ENCODE peak calls at places on chromosome 9, in eight cellular contexts. One of them, this sample, is unnamed.

GRCh38 chr9:102398205-102398604 is 596.9 kb upstream of the CYLC2 start:
- DNase-seq in stimulated activated effector memory CD8-positive, alpha-beta T cell treated with anti-CD3 and anti-CD28 coated beads, Interleukin-12 subunit alpha, Interleukin-12 subunit beta, amount 100 ng/mL, for 72 hours: no peak
- DNase-seq in A172: no peak
- DNase-seq in RPMI7951: no peak
- DNase-seq in head of caudate nucleus: no peak
- DNase-seq in AG09319: no peak
- DNase-seq in activated CD4-positive, alpha-beta T cell treated with anti-CD3 and anti-CD28 coated beads for 24 hours: no peak
- DNase-seq in brain pericyte: no peak
- DNase-seq in this sample: no peak

GRCh38 chr9:129900263-129901041 is 65.2 kb downstream of the USP20 start:
- DNase-seq in head of caudate nucleus: no peak
- DNase-seq in AG09319: no peak
- DNase-seq in A172: no peak
- DNase-seq in stimulated activated effector memory CD8-positive, alpha-beta T cell treated with anti-CD3 and anti-CD28 coated beads, Interleukin-12 subunit alpha, Interleukin-12 subunit beta, amount 100 ng/mL, for 72 hours: no peak
- DNase-seq in brain pericyte: no peak
- DNase-seq in activated CD4-positive, alpha-beta T cell treated with anti-CD3 and anti-CD28 coated beads for 24 hours: no peak
- DNase-seq in RPMI7951: no peak
- DNase-seq in this sample: no peak

GRCh38 chr9:88804289-88804596 is 187.0 kb upstream of the S1PR3 start:
- DNase-seq in AG09319: no peak
- DNase-seq in brain pericyte: no peak
- DNase-seq in RPMI7951: peak
- DNase-seq in stimulated activated effector memory CD8-positive, alpha-beta T cell treated with anti-CD3 and anti-CD28 coated beads, Interleukin-12 subunit alpha, Interleukin-12 subunit beta, amount 100 ng/mL, for 72 hours: no peak
- DNase-seq in activated CD4-positive, alpha-beta T cell treated with anti-CD3 and anti-CD28 coated beads for 24 hours: no peak
- DNase-seq in head of caudate nucleus: no peak
- DNase-seq in A172: no peak
- DNase-seq in this sample: no peak

GRCh38 chr9:8863886-8864881 is 1064.6 kb upstream of the DMAC1 start:
- DNase-seq in activated CD4-positive, alpha-beta T cell treated with anti-CD3 and anti-CD28 coated beads for 24 hours: no peak
- DNase-seq in AG09319: no peak
- DNase-seq in brain pericyte: no peak
- DNase-seq in RPMI7951: peak
- DNase-seq in stimulated activated effector memory CD8-positive, alpha-beta T cell treated with anti-CD3 and anti-CD28 coated beads, Interleukin-12 subunit alpha, Interleukin-12 subunit beta, amount 100 ng/mL, for 72 hours: no peak
- DNase-seq in head of caudate nucleus: no peak
- DNase-seq in A172: peak
- DNase-seq in this sample: no peak

GRCh38 chr9:137757139-137757538 is 120.4 kb upstream of the CACNA1B start:
- DNase-seq in RPMI7951: peak
- DNase-seq in stimulated activated effector memory CD8-positive, alpha-beta T cell treated with anti-CD3 and anti-CD28 coated beads, Interleukin-12 subunit alpha, Interleukin-12 subunit beta, amount 100 ng/mL, for 72 hours: no peak
- DNase-seq in A172: peak
- DNase-seq in activated CD4-positive, alpha-beta T cell treated with anti-CD3 and anti-CD28 coated beads for 24 hours: no peak
- DNase-seq in head of caudate nucleus: no peak
- DNase-seq in brain pericyte: no peak
- DNase-seq in AG09319: no peak
- DNase-seq in this sample: no peak

GRCh38 chr9:101691657-101692056 is 46.8 kb downstream of the GRIN3A start:
- DNase-seq in head of caudate nucleus: no peak
- DNase-seq in AG09319: no peak
- DNase-seq in A172: peak
- DNase-seq in brain pericyte: no peak
- DNase-seq in RPMI7951: no peak
- DNase-seq in stimulated activated effector memory CD8-positive, alpha-beta T cell treated with anti-CD3 and anti-CD28 coated beads, Interleukin-12 subunit alpha, Interleukin-12 subunit beta, amount 100 ng/mL, for 72 hours: no peak
- DNase-seq in activated CD4-positive, alpha-beta T cell treated with anti-CD3 and anti-CD28 coated beads for 24 hours: no peak
- DNase-seq in this sample: no peak

GRCh38 chr9:69582544-69583297 is 89.5 kb downstream of the APBA1 start:
- DNase-seq in brain pericyte: no peak
- DNase-seq in RPMI7951: no peak
- DNase-seq in AG09319: no peak
- DNase-seq in head of caudate nucleus: no peak
- DNase-seq in stimulated activated effector memory CD8-positive, alpha-beta T cell treated with anti-CD3 and anti-CD28 coated beads, Interleukin-12 subunit alpha, Interleukin-12 subunit beta, amount 100 ng/mL, for 72 hours: no peak
- DNase-seq in activated CD4-positive, alpha-beta T cell treated with anti-CD3 and anti-CD28 coated beads for 24 hours: no peak
- DNase-seq in A172: peak
- DNase-seq in this sample: no peak

GRCh38 chr9:17481565-17481964 is 97.3 kb upstream of the SH3GL2 start:
- DNase-seq in brain pericyte: no peak
- DNase-seq in RPMI7951: peak
- DNase-seq in A172: no peak
- DNase-seq in AG09319: no peak
- DNase-seq in activated CD4-positive, alpha-beta T cell treated with anti-CD3 and anti-CD28 coated beads for 24 hours: no peak
- DNase-seq in stimulated activated effector memory CD8-positive, alpha-beta T cell treated with anti-CD3 and anti-CD28 coated beads, Interleukin-12 subunit alpha, Interleukin-12 subunit beta, amount 100 ng/mL, for 72 hours: no peak
- DNase-seq in head of caudate nucleus: no peak
- DNase-seq in this sample: no peak

GRCh38 chr9:109861499-109861898 is 81.5 kb downstream of the PALM2AKAP2 start:
- DNase-seq in stimulated activated effector memory CD8-positive, alpha-beta T cell treated with anti-CD3 and anti-CD28 coated beads, Interleukin-12 subunit alpha, Interleukin-12 subunit beta, amount 100 ng/mL, for 72 hours: no peak
- DNase-seq in AG09319: peak
- DNase-seq in brain pericyte: no peak
- DNase-seq in head of caudate nucleus: no peak
- DNase-seq in A172: no peak
- DNase-seq in RPMI7951: peak
- DNase-seq in activated CD4-positive, alpha-beta T cell treated with anti-CD3 and anti-CD28 coated beads for 24 hours: no peak
- DNase-seq in this sample: no peak

GRCh38 chr9:83068414-83068813 is 5.5 kb upstream of the RASEF start:
- DNase-seq in stimulated activated effector memory CD8-positive, alpha-beta T cell treated with anti-CD3 and anti-CD28 coated beads, Interleukin-12 subunit alpha, Interleukin-12 subunit beta, amount 100 ng/mL, for 72 hours: no peak
- DNase-seq in brain pericyte: no peak
- DNase-seq in activated CD4-positive, alpha-beta T cell treated with anti-CD3 and anti-CD28 coated beads for 24 hours: no peak
- DNase-seq in head of caudate nucleus: no peak
- DNase-seq in AG09319: no peak
- DNase-seq in A172: no peak
- DNase-seq in RPMI7951: no peak
- DNase-seq in this sample: no peak

GRCh38 chr9:125961037-125961436 is 213.9 kb downstream of the PBX3 start:
- DNase-seq in head of caudate nucleus: peak
- DNase-seq in A172: no peak
- DNase-seq in brain pericyte: no peak
- DNase-seq in RPMI7951: no peak
- DNase-seq in AG09319: no peak
- DNase-seq in stimulated activated effector memory CD8-positive, alpha-beta T cell treated with anti-CD3 and anti-CD28 coated beads, Interleukin-12 subunit alpha, Interleukin-12 subunit beta, amount 100 ng/mL, for 72 hours: no peak
- DNase-seq in activated CD4-positive, alpha-beta T cell treated with anti-CD3 and anti-CD28 coated beads for 24 hours: no peak
- DNase-seq in this sample: no peak

GRCh38 chr9:127825319-127826051 is 22.8 kb downstream of the FPGS start:
- DNase-seq in brain pericyte: no peak
- DNase-seq in head of caudate nucleus: peak
- DNase-seq in stimulated activated effector memory CD8-positive, alpha-beta T cell treated with anti-CD3 and anti-CD28 coated beads, Interleukin-12 subunit alpha, Interleukin-12 subunit beta, amount 100 ng/mL, for 72 hours: no peak
- DNase-seq in A172: no peak
- DNase-seq in RPMI7951: no peak
- DNase-seq in activated CD4-positive, alpha-beta T cell treated with anti-CD3 and anti-CD28 coated beads for 24 hours: no peak
- DNase-seq in AG09319: no peak
- DNase-seq in this sample: no peak

GRCh38 chr9:127983847-127984289 is 3.1 kb upstream of the EEIG1 start:
- DNase-seq in head of caudate nucleus: no peak
- DNase-seq in brain pericyte: no peak
- DNase-seq in stimulated activated effector memory CD8-positive, alpha-beta T cell treated with anti-CD3 and anti-CD28 coated beads, Interleukin-12 subunit alpha, Interleukin-12 subunit beta, amount 100 ng/mL, for 72 hours: no peak
- DNase-seq in RPMI7951: no peak
- DNase-seq in activated CD4-positive, alpha-beta T cell treated with anti-CD3 and anti-CD28 coated beads for 24 hours: no peak
- DNase-seq in AG09319: no peak
- DNase-seq in A172: no peak
- DNase-seq in this sample: no peak

GRCh38 chr9:136545065-136545965 is 533 bp downstream of the NOTCH1 start:
- DNase-seq in AG09319: no peak
- DNase-seq in RPMI7951: no peak
- DNase-seq in brain pericyte: no peak
- DNase-seq in A172: no peak
- DNase-seq in activated CD4-positive, alpha-beta T cell treated with anti-CD3 and anti-CD28 coated beads for 24 hours: peak
- DNase-seq in head of caudate nucleus: peak
- DNase-seq in stimulated activated effector memory CD8-positive, alpha-beta T cell treated with anti-CD3 and anti-CD28 coated beads, Interleukin-12 subunit alpha, Interleukin-12 subunit beta, amount 100 ng/mL, for 72 hours: peak
- DNase-seq in this sample: no peak

GRCh38 chr9:10571699-10572098 is 41.1 kb downstream of the PTPRD start:
- DNase-seq in RPMI7951: no peak
- DNase-seq in A172: no peak
- DNase-seq in brain pericyte: no peak
- DNase-seq in stimulated activated effector memory CD8-positive, alpha-beta T cell treated with anti-CD3 and anti-CD28 coated beads, Interleukin-12 subunit alpha, Interleukin-12 subunit beta, amount 100 ng/mL, for 72 hours: no peak
- DNase-seq in head of caudate nucleus: no peak
- DNase-seq in activated CD4-positive, alpha-beta T cell treated with anti-CD3 and anti-CD28 coated beads for 24 hours: no peak
- DNase-seq in AG09319: no peak
- DNase-seq in this sample: no peak

GRCh38 chr9:31894008-31894407 is 490.4 kb upstream of the ACO1 start:
- DNase-seq in A172: no peak
- DNase-seq in RPMI7951: no peak
- DNase-seq in activated CD4-positive, alpha-beta T cell treated with anti-CD3 and anti-CD28 coated beads for 24 hours: no peak
- DNase-seq in head of caudate nucleus: no peak
- DNase-seq in stimulated activated effector memory CD8-positive, alpha-beta T cell treated with anti-CD3 and anti-CD28 coated beads, Interleukin-12 subunit alpha, Interleukin-12 subunit beta, amount 100 ng/mL, for 72 hours: no peak
- DNase-seq in AG09319: no peak
- DNase-seq in brain pericyte: no peak
- DNase-seq in this sample: no peak

GRCh38 chr9:126860757-126861466 is 473 bp downstream of the ZBTB34 start:
- DNase-seq in A172: no peak
- DNase-seq in head of caudate nucleus: peak
- DNase-seq in RPMI7951: peak
- DNase-seq in stimulated activated effector memory CD8-positive, alpha-beta T cell treated with anti-CD3 and anti-CD28 coated beads, Interleukin-12 subunit alpha, Interleukin-12 subunit beta, amount 100 ng/mL, for 72 hours: peak
- DNase-seq in activated CD4-positive, alpha-beta T cell treated with anti-CD3 and anti-CD28 coated beads for 24 hours: no peak
- DNase-seq in AG09319: no peak
- DNase-seq in brain pericyte: no peak
- DNase-seq in this sample: no peak

GRCh38 chr9:128399851-128400250 is 20.8 kb upstream of the CERCAM start:
- DNase-seq in head of caudate nucleus: no peak
- DNase-seq in AG09319: no peak
- DNase-seq in stimulated activated effector memory CD8-positive, alpha-beta T cell treated with anti-CD3 and anti-CD28 coated beads, Interleukin-12 subunit alpha, Interleukin-12 subunit beta, amount 100 ng/mL, for 72 hours: no peak
- DNase-seq in brain pericyte: no peak
- DNase-seq in RPMI7951: no peak
- DNase-seq in A172: no peak
- DNase-seq in activated CD4-positive, alpha-beta T cell treated with anti-CD3 and anti-CD28 coated beads for 24 hours: no peak
- DNase-seq in this sample: no peak

GRCh38 chr9:115591584-115591984 is 473.6 kb upstream of the TNC start:
- DNase-seq in A172: peak
- DNase-seq in AG09319: peak
- DNase-seq in brain pericyte: peak
- DNase-seq in RPMI7951: peak
- DNase-seq in head of caudate nucleus: peak
- DNase-seq in activated CD4-positive, alpha-beta T cell treated with anti-CD3 and anti-CD28 coated beads for 24 hours: no peak
- DNase-seq in stimulated activated effector memory CD8-positive, alpha-beta T cell treated with anti-CD3 and anti-CD28 coated beads, Interleukin-12 subunit alpha, Interleukin-12 subunit beta, amount 100 ng/mL, for 72 hours: no peak
- DNase-seq in this sample: peak

GRCh38 chr9:4238522-4238921 is 61.3 kb downstream of the GLIS3 start:
- DNase-seq in activated CD4-positive, alpha-beta T cell treated with anti-CD3 and anti-CD28 coated beads for 24 hours: no peak
- DNase-seq in stimulated activated effector memory CD8-positive, alpha-beta T cell treated with anti-CD3 and anti-CD28 coated beads, Interleukin-12 subunit alpha, Interleukin-12 subunit beta, amount 100 ng/mL, for 72 hours: no peak
- DNase-seq in head of caudate nucleus: no peak
- DNase-seq in AG09319: no peak
- DNase-seq in A172: peak
- DNase-seq in RPMI7951: peak
- DNase-seq in brain pericyte: no peak
- DNase-seq in this sample: no peak

GRCh38 chr9:126615251-126615790 is 1.6 kb downstream of the LMX1B start:
- DNase-seq in brain pericyte: no peak
- DNase-seq in activated CD4-positive, alpha-beta T cell treated with anti-CD3 and anti-CD28 coated beads for 24 hours: no peak
- DNase-seq in head of caudate nucleus: no peak
- DNase-seq in stimulated activated effector memory CD8-positive, alpha-beta T cell treated with anti-CD3 and anti-CD28 coated beads, Interleukin-12 subunit alpha, Interleukin-12 subunit beta, amount 100 ng/mL, for 72 hours: no peak
- DNase-seq in RPMI7951: no peak
- DNase-seq in AG09319: no peak
- DNase-seq in A172: no peak
- DNase-seq in this sample: no peak

GRCh38 chr9:74478606-74479005 is 18.5 kb upstream of the RORB start:
- DNase-seq in stimulated activated effector memory CD8-positive, alpha-beta T cell treated with anti-CD3 and anti-CD28 coated beads, Interleukin-12 subunit alpha, Interleukin-12 subunit beta, amount 100 ng/mL, for 72 hours: no peak
- DNase-seq in AG09319: no peak
- DNase-seq in activated CD4-positive, alpha-beta T cell treated with anti-CD3 and anti-CD28 coated beads for 24 hours: no peak
- DNase-seq in A172: no peak
- DNase-seq in brain pericyte: no peak
- DNase-seq in head of caudate nucleus: no peak
- DNase-seq in RPMI7951: no peak
- DNase-seq in this sample: no peak

GRCh38 chr9:20237686-20238085 is 384.6 kb downstream of the MLLT3 start:
- DNase-seq in A172: no peak
- DNase-seq in head of caudate nucleus: no peak
- DNase-seq in activated CD4-positive, alpha-beta T cell treated with anti-CD3 and anti-CD28 coated beads for 24 hours: no peak
- DNase-seq in stimulated activated effector memory CD8-positive, alpha-beta T cell treated with anti-CD3 and anti-CD28 coated beads, Interleukin-12 subunit alpha, Interleukin-12 subunit beta, amount 100 ng/mL, for 72 hours: no peak
- DNase-seq in RPMI7951: no peak
- DNase-seq in brain pericyte: no peak
- DNase-seq in AG09319: no peak
- DNase-seq in this sample: no peak

GRCh38 chr9:87309236-87309635 is 188.4 kb upstream of the DAPK1 start:
- DNase-seq in RPMI7951: no peak
- DNase-seq in activated CD4-positive, alpha-beta T cell treated with anti-CD3 and anti-CD28 coated beads for 24 hours: no peak
- DNase-seq in brain pericyte: no peak
- DNase-seq in head of caudate nucleus: no peak
- DNase-seq in stimulated activated effector memory CD8-positive, alpha-beta T cell treated with anti-CD3 and anti-CD28 coated beads, Interleukin-12 subunit alpha, Interleukin-12 subunit beta, amount 100 ng/mL, for 72 hours: no peak
- DNase-seq in A172: no peak
- DNase-seq in AG09319: no peak
- DNase-seq in this sample: no peak

GRCh38 chr9:784202-784601 is 57.3 kb upstream of the DMRT1 start:
- DNase-seq in stimulated activated effector memory CD8-positive, alpha-beta T cell treated with anti-CD3 and anti-CD28 coated beads, Interleukin-12 subunit alpha, Interleukin-12 subunit beta, amount 100 ng/mL, for 72 hours: no peak
- DNase-seq in brain pericyte: no peak
- DNase-seq in A172: no peak
- DNase-seq in activated CD4-positive, alpha-beta T cell treated with anti-CD3 and anti-CD28 coated beads for 24 hours: no peak
- DNase-seq in head of caudate nucleus: no peak
- DNase-seq in AG09319: no peak
- DNase-seq in RPMI7951: no peak
- DNase-seq in this sample: no peak

GRCh38 chr9:114518599-114519022 is 13.3 kb upstream of the WHRN start:
- DNase-seq in brain pericyte: no peak
- DNase-seq in A172: no peak
- DNase-seq in activated CD4-positive, alpha-beta T cell treated with anti-CD3 and anti-CD28 coated beads for 24 hours: no peak
- DNase-seq in head of caudate nucleus: no peak
- DNase-seq in AG09319: no peak
- DNase-seq in stimulated activated effector memory CD8-positive, alpha-beta T cell treated with anti-CD3 and anti-CD28 coated beads, Interleukin-12 subunit alpha, Interleukin-12 subunit beta, amount 100 ng/mL, for 72 hours: no peak
- DNase-seq in RPMI7951: no peak
- DNase-seq in this sample: no peak

GRCh38 chr9:93288891-93289883 is 105.2 kb downstream of the WNK2 start:
- DNase-seq in brain pericyte: no peak
- DNase-seq in RPMI7951: peak
- DNase-seq in AG09319: no peak
- DNase-seq in A172: peak
- DNase-seq in stimulated activated effector memory CD8-positive, alpha-beta T cell treated with anti-CD3 and anti-CD28 coated beads, Interleukin-12 subunit alpha, Interleukin-12 subunit beta, amount 100 ng/mL, for 72 hours: no peak
- DNase-seq in head of caudate nucleus: no peak
- DNase-seq in activated CD4-positive, alpha-beta T cell treated with anti-CD3 and anti-CD28 coated beads for 24 hours: no peak
- DNase-seq in this sample: no peak

GRCh38 chr9:84856181-84856632 is 186.7 kb downstream of the NTRK2 start:
- DNase-seq in stimulated activated effector memory CD8-positive, alpha-beta T cell treated with anti-CD3 and anti-CD28 coated beads, Interleukin-12 subunit alpha, Interleukin-12 subunit beta, amount 100 ng/mL, for 72 hours: no peak
- DNase-seq in head of caudate nucleus: no peak
- DNase-seq in activated CD4-positive, alpha-beta T cell treated with anti-CD3 and anti-CD28 coated beads for 24 hours: no peak
- DNase-seq in RPMI7951: peak
- DNase-seq in brain pericyte: no peak
- DNase-seq in AG09319: peak
- DNase-seq in A172: no peak
- DNase-seq in this sample: no peak

GRCh38 chr9:89445801-89446228 is 52.1 kb downstream of the SEMA4D start:
- DNase-seq in RPMI7951: no peak
- DNase-seq in activated CD4-positive, alpha-beta T cell treated with anti-CD3 and anti-CD28 coated beads for 24 hours: no peak
- DNase-seq in brain pericyte: no peak
- DNase-seq in head of caudate nucleus: no peak
- DNase-seq in A172: no peak
- DNase-seq in AG09319: no peak
- DNase-seq in stimulated activated effector memory CD8-positive, alpha-beta T cell treated with anti-CD3 and anti-CD28 coated beads, Interleukin-12 subunit alpha, Interleukin-12 subunit beta, amount 100 ng/mL, for 72 hours: no peak
- DNase-seq in this sample: no peak

GRCh38 chr9:92632641-92633040 is 37.3 kb downstream of the IPPK start:
- DNase-seq in activated CD4-positive, alpha-beta T cell treated with anti-CD3 and anti-CD28 coated beads for 24 hours: no peak
- DNase-seq in RPMI7951: no peak
- DNase-seq in stimulated activated effector memory CD8-positive, alpha-beta T cell treated with anti-CD3 and anti-CD28 coated beads, Interleukin-12 subunit alpha, Interleukin-12 subunit beta, amount 100 ng/mL, for 72 hours: no peak
- DNase-seq in A172: no peak
- DNase-seq in brain pericyte: no peak
- DNase-seq in head of caudate nucleus: peak
- DNase-seq in AG09319: no peak
- DNase-seq in this sample: no peak

GRCh38 chr9:21153688-21154608 is 12.3 kb upstream of the IFNW1 start:
- DNase-seq in head of caudate nucleus: peak
- DNase-seq in A172: peak
- DNase-seq in stimulated activated effector memory CD8-positive, alpha-beta T cell treated with anti-CD3 and anti-CD28 coated beads, Interleukin-12 subunit alpha, Interleukin-12 subunit beta, amount 100 ng/mL, for 72 hours: no peak
- DNase-seq in activated CD4-positive, alpha-beta T cell treated with anti-CD3 and anti-CD28 coated beads for 24 hours: no peak
- DNase-seq in brain pericyte: peak
- DNase-seq in AG09319: no peak
- DNase-seq in RPMI7951: peak
- DNase-seq in this sample: no peak